ENCODE peak calls at places on chromosomes 16 and 17, in six cellular contexts. W is cerebellum; B is iris pigment epithelial cell; G is CD4-positive, alpha-beta memory T cell; D is naive B cell; T is activated gamma-delta T cell treated with Interleukin-2 at 50 U/mL for 16 hours. F is an unnamed sample.

GRCh38 chr16:85229869-85230416 is 117.7 kb upstream of the CIBAR2 start:
- DNase-seq in W (no peak), D (no peak), T (no peak), B (no peak), G (no peak), F (no peak)

GRCh38 chr16:29940656-29941055 is 14.6 kb upstream of the KCTD13 start:
- DNase-seq in W (no peak), D (no peak), B (no peak), G (no peak), T (no peak), F (no peak)

GRCh38 chr16:8686031-8686621 is 11.7 kb downstream of the ABAT start:
- DNase-seq in T (no peak), G (no peak), D (no peak), W (peak), B (peak), F (no peak)

GRCh38 chr16:85612801-85613608 is at the start of gene GSE1:
- DNase-seq in D (peak), W (no peak), G (peak), B (peak), T (peak), F (peak)

GRCh38 chr17:78998311-78999055 is 11.1 kb downstream of the CANT1 start:
- DNase-seq in W (no peak), T (no peak), D (no peak), B (no peak), G (no peak), F (no peak)

GRCh38 chr17:51585514-51586104 is 325.3 kb downstream of the UTP18 start:
- DNase-seq in B (no peak), T (no peak), D (no peak), G (no peak), W (peak), F (no peak)

GRCh38 chr17:38510424-38511125 is 82.3 kb downstream of the ARHGAP23 start:
- DNase-seq in G (no peak), T (no peak), B (peak), D (no peak), W (no peak), F (no peak)

GRCh38 chr17:73358668-73359067 is 46.9 kb upstream of the CDC42EP4 start:
- DNase-seq in B (no peak), G (no peak), W (no peak), D (no peak), T (no peak), F (no peak)

GRCh38 chr17:76781056-76781982 is 43.4 kb downstream of the MFSD11 start:
- DNase-seq in T (no peak), B (no peak), G (no peak), W (no peak), D (no peak), F (peak)

GRCh38 chr17:58535431-58535830 is 21.0 kb upstream of the MTMR4 start:
- DNase-seq in G (no peak), D (no peak), W (no peak), B (peak), T (no peak), F (no peak)

GRCh38 chr17:69757794-69758430 is 317.1 kb upstream of the KCNJ16 start:
- DNase-seq in G (no peak), B (peak), W (no peak), D (no peak), T (no peak), F (no peak)

GRCh38 chr16:11076259-11077018 is 132.1 kb downstream of the CLEC16A start:
- DNase-seq in W (no peak), B (peak), D (peak), G (no peak), T (peak), F (no peak)

GRCh38 chr16:20409398-20410152 is at the start of gene ACSM5:
- DNase-seq in G (no peak), W (peak), B (no peak), D (no peak), T (no peak), F (no peak)

GRCh38 chr17:79007504-79008381 is 1.8 kb downstream of the CANT1 start:
- DNase-seq in B (no peak), W (no peak), T (no peak), G (no peak), D (no peak), F (no peak)

GRCh38 chr17:82788206-82789001 is 36.5 kb downstream of the TBCD start:
- DNase-seq in W (no peak), T (peak), B (no peak), G (no peak), D (no peak), F (no peak)

GRCh38 chr17:81094744-81095607 is 60.0 kb downstream of the BAIAP2 start:
- DNase-seq in B (peak), D (no peak), G (peak), T (peak), W (no peak), F (peak)

GRCh38 chr17:65074778-65075250 is 18.3 kb upstream of the GNA13 start:
- DNase-seq in D (no peak), G (no peak), T (no peak), B (peak), W (peak), F (no peak)

F was measured in OCI-LY7.